ENCODE peak calls at places on chromosomes 7 and 10, in six cellular contexts. P, M, S, X, C and B are unnamed samples.

GRCh38 chr10:13158401-13158800 is 3.0 kb upstream of the MCM10 start:
- DNase-seq in P (peak), M (no peak), S (no peak), X (no peak), C (no peak), B (no peak)

GRCh38 chr7:37215524-37215923 is 233.1 kb downstream of the ELMO1 start:
- DNase-seq in P (no peak), M (no peak), S (no peak), X (no peak), C (no peak), B (peak)

GRCh38 chr10:68334672-68335467 is 2.1 kb upstream of the PBLD start:
- DNase-seq in P (no peak), M (no peak), S (no peak), X (no peak), C (no peak), B (no peak)

GRCh38 chr7:23357190-23358093 is 58.3 kb downstream of the MALSU1 start:
- DNase-seq in P (no peak), M (peak), S (no peak), X (no peak), C (peak), B (no peak)

GRCh38 chr10:14407567-14407966 is 76.8 kb upstream of the FRMD4A start:
- DNase-seq in P (no peak), M (no peak), S (no peak), X (no peak), C (no peak), B (no peak)

GRCh38 chr10:21134645-21135395 is 237.7 kb upstream of the NEBL start:
- DNase-seq in P (no peak), M (no peak), S (no peak), X (no peak), C (peak), B (no peak)

GRCh38 chr10:97580421-97581367 is 3.5 kb upstream of the HOGA1 start:
- DNase-seq in P (no peak), M (no peak), S (no peak), X (no peak), C (no peak), B (no peak)

GRCh38 chr10:3424102-3424803 is 251.7 kb upstream of the PITRM1 start:
- DNase-seq in P (no peak), M (no peak), S (no peak), X (no peak), C (no peak), B (peak)

GRCh38 chr7:24825315-24825917 is 68.2 kb upstream of the GSDME start:
- DNase-seq in P (no peak), M (no peak), S (no peak), X (no peak), C (peak), B (no peak)

GRCh38 chr7:1532456-1533254 is 2.2 kb downstream of the MAFK start:
- DNase-seq in P (no peak), M (peak), S (peak), X (no peak), C (peak), B (peak)

GRCh38 chr10:65742851-65743250 is 1183.0 kb upstream of the LRRTM3 start:
- DNase-seq in P (no peak), M (no peak), S (no peak), X (no peak), C (no peak), B (no peak)

GRCh38 chr7:142866361-142867096 is 11.7 kb downstream of the EPHB6 start:
- DNase-seq in P (peak), M (no peak), S (no peak), X (peak), C (peak), B (peak)

GRCh38 chr10:78267070-78267469 is 233.4 kb downstream of the RPS24 start:
- DNase-seq in P (no peak), M (no peak), S (no peak), X (no peak), C (no peak), B (no peak)

GRCh38 chr7:149606826-149607225 is 109.2 kb upstream of the ZNF746 start:
- DNase-seq in P (no peak), M (no peak), S (no peak), X (no peak), C (no peak), B (no peak)

GRCh38 chr10:28845009-28845682 is 167.8 kb downstream of the BAMBI start:
- DNase-seq in P (no peak), M (no peak), S (no peak), X (no peak), C (no peak), B (peak)

GRCh38 chr7:922334-923107 is 32.0 kb downstream of the ADAP1 start:
- DNase-seq in P (no peak), M (peak), S (no peak), X (no peak), C (no peak), B (peak)

GRCh38 chr7:130956417-130957139 is 222.6 kb upstream of the KLF14 start:
- DNase-seq in P (no peak), M (no peak), S (no peak), X (no peak), C (no peak), B (no peak)